ENCODE peak calls at places on chromosomes 3 and 15, in eight cellular contexts. F, I, R, Z, C, E, K and Y are unnamed samples.

GRCh38 chr3:57923101-57923500 is 85.1 kb upstream of the FLNB start:
- DNase-seq in C (no peak), Z (no peak), K (no peak), I (no peak), F (no peak), R (no peak), E (no peak), Y (no peak)

GRCh38 chr15:51600114-51600513 is 22.5 kb downstream of the DMXL2 start:
- DNase-seq in R (no peak), E (no peak), C (no peak), K (no peak), I (peak), Z (no peak), F (peak), Y (no peak)

GRCh38 chr15:60757831-60758570 is 279.1 kb upstream of the ICE2 start:
- DNase-seq in C (no peak), R (no peak), Z (no peak), F (no peak), E (no peak), I (no peak), K (no peak), Y (no peak)

GRCh38 chr3:63390831-63391230 is 112.7 kb downstream of the SYNPR start:
- DNase-seq in Z (no peak), I (no peak), E (no peak), F (no peak), K (no peak), C (no peak), R (no peak), Y (no peak)

GRCh38 chr3:124705552-124705951 is 24.7 kb upstream of the UMPS start:
- DNase-seq in R (no peak), C (no peak), E (no peak), Z (no peak), F (no peak), K (no peak), I (no peak), Y (no peak)

GRCh38 chr3:125234831-125235230 is 22.3 kb upstream of the SLC12A8 start:
- DNase-seq in K (no peak), F (no peak), R (no peak), C (no peak), Z (no peak), I (no peak), E (no peak), Y (no peak)

GRCh38 chr15:33860749-33861148 is 107.5 kb upstream of the CHRM5 start:
- DNase-seq in Z (no peak), R (no peak), I (no peak), K (no peak), E (no peak), F (no peak), C (no peak), Y (no peak)

GRCh38 chr3:157330206-157330605 is 106.4 kb upstream of the PTX3 start:
- DNase-seq in K (no peak), E (no peak), R (no peak), C (no peak), F (no peak), I (no peak), Z (no peak), Y (no peak)

GRCh38 chr3:191414732-191415131 is 46.2 kb upstream of the PYDC2 start:
- DNase-seq in C (no peak), Z (no peak), E (no peak), I (no peak), K (no peak), R (no peak), F (no peak), Y (no peak)

GRCh38 chr15:53843869-53844569 is 84.6 kb upstream of the WDR72 start:
- DNase-seq in Z (no peak), E (no peak), K (no peak), I (no peak), C (no peak), R (no peak), F (no peak), Y (no peak)

GRCh38 chr3:88141458-88142083 is 8.2 kb upstream of the C3orf38 start:
- DNase-seq in K (no peak), I (no peak), Z (no peak), C (no peak), R (no peak), E (no peak), F (no peak), Y (peak)

GRCh38 chr3:71532639-71533395 is 50.7 kb downstream of the FOXP1 start:
- DNase-seq in C (no peak), E (no peak), I (no peak), K (no peak), F (no peak), Z (no peak), R (no peak), Y (no peak)

GRCh38 chr15:63134245-63134644 is 12.6 kb downstream of the LACTB start:
- DNase-seq in Z (no peak), F (no peak), C (no peak), E (no peak), K (no peak), I (no peak), R (no peak), Y (no peak)

GRCh38 chr3:109224333-109224732 is 87.8 kb downstream of the C3orf85 start:
- DNase-seq in F (no peak), Z (no peak), E (no peak), K (no peak), R (no peak), I (peak), C (no peak), Y (no peak)

GRCh38 chr15:70665599-70665998 is 97.8 kb downstream of the UACA start:
- DNase-seq in I (no peak), K (no peak), F (no peak), Z (no peak), C (no peak), E (no peak), R (no peak), Y (no peak)

GRCh38 chr15:73965094-73965729 is 26.9 kb downstream of the STOML1 start:
- DNase-seq in I (peak), R (no peak), K (no peak), E (no peak), F (peak), C (no peak), Z (no peak), Y (no peak)

GRCh38 chr3:193014961-193015360 is 97.3 kb upstream of the MB21D2 start:
- DNase-seq in E (no peak), F (no peak), Z (no peak), I (no peak), R (no peak), C (no peak), K (no peak), Y (no peak)

GRCh38 chr15:89486726-89487050 is 9.7 kb downstream of the RHCG start:
- DNase-seq in E (no peak), I (peak), K (no peak), C (no peak), R (no peak), Z (no peak), F (peak), Y (no peak)

GRCh38 chr3:149277338-149277813 is 55.7 kb upstream of the CP start:
- DNase-seq in E (no peak), R (no peak), Z (no peak), F (peak), K (no peak), I (no peak), C (no peak), Y (peak)

GRCh38 chr15:70493787-70494514 is 269.4 kb downstream of the UACA start:
- DNase-seq in K (no peak), I (no peak), C (no peak), R (no peak), Z (no peak), F (no peak), E (no peak), Y (no peak)

GRCh38 chr3:13070622-13071021 is 2.6 kb downstream of the IQSEC1 start:
- DNase-seq in F (no peak), C (no peak), R (no peak), E (no peak), I (no peak), Z (no peak), K (no peak), Y (no peak)

GRCh38 chr3:57715672-57716071 is 22.8 kb upstream of the DENND6A start:
- DNase-seq in R (no peak), F (no peak), Z (no peak), E (no peak), C (no peak), K (no peak), I (no peak), Y (no peak)

GRCh38 chr15:69298697-69299441 is at the start of gene PAQR5:
- DNase-seq in R (no peak), C (no peak), F (no peak), Z (no peak), K (no peak), I (peak), E (no peak), Y (no peak)

GRCh38 chr3:40593351-40593750 is 68.6 kb downstream of the ZNF621 start:
- DNase-seq in R (no peak), Z (no peak), K (no peak), E (no peak), C (no peak), I (no peak), F (no peak), Y (no peak)

GRCh38 chr15:78063966-78064365 is 13.5 kb downstream of the TBC1D2B start:
- DNase-seq in C (no peak), E (no peak), F (no peak), I (no peak), R (no peak), Z (no peak), K (no peak), Y (no peak)

GRCh38 chr15:58462973-58463663 is 31.3 kb downstream of the LIPC start:
- DNase-seq in C (peak), E (no peak), K (no peak), I (peak), F (no peak), R (no peak), Z (no peak), Y (no peak)